ENCODE peak calls at places on chromosomes 13 and 19, in seven cellular contexts. I is psoas muscle, Y is IMR-90, D is breast epithelium, M is transverse colon, F is astrocyte, T is tibial nerve. P is an unnamed sample.

GRCh38 chr13:22028831-22029230 is 358.0 kb downstream of the FGF9 start:
- DNase-seq in I (no peak), Y (no peak), D (no peak), M (no peak), F (no peak), T (no peak), P (no peak)

GRCh38 chr19:23906835-23907234 is 7.9 kb upstream of the ZNF726 start:
- DNase-seq in I (no peak), Y (no peak), D (no peak), M (no peak), F (no peak), T (no peak), P (no peak)

GRCh38 chr13:110254151-110254679 is 52.7 kb downstream of the COL4A1 start:
- DNase-seq in I (no peak), Y (peak; percentile 46), D (no peak), M (no peak), F (no peak), T (no peak), P (no peak)

GRCh38 chr19:42269518-42270345 is 680 bp downstream of the CIC start:
- DNase-seq in I (peak; percentile 56), Y (no peak), D (no peak), M (no peak), F (no peak), T (no peak), P (no peak)

GRCh38 chr13:108895220-108895704 is 265.9 kb downstream of the MYO16 start:
- DNase-seq in I (no peak), Y (peak; percentile 69), D (no peak), M (no peak), F (peak; percentile 18), T (peak; percentile 56), P (no peak)

GRCh38 chr13:65914707-65915106 is 1315.4 kb downstream of the PCDH9 start:
- DNase-seq in I (no peak), Y (peak; percentile 72), D (no peak), M (no peak), F (peak; percentile 58), T (no peak), P (no peak)

GRCh38 chr13:80441968-80442367 is 101.0 kb upstream of the SPRY2 start:
- DNase-seq in I (no peak), Y (no peak), D (no peak), M (no peak), F (no peak), T (no peak), P (no peak)

GRCh38 chr19:39166571-39167391 is 30.0 kb upstream of the NCCRP1 start:
- DNase-seq in I (no peak), Y (no peak), D (peak; percentile 96), M (peak; percentile 88), F (no peak), T (peak; percentile 35), P (peak; percentile 94)

GRCh38 chr13:67013709-67014108 is 216.4 kb downstream of the PCDH9 start:
- DNase-seq in I (no peak), Y (no peak), D (no peak), M (no peak), F (no peak), T (no peak), P (no peak)

GRCh38 chr13:110163020-110163658 is 143.8 kb downstream of the COL4A1 start:
- DNase-seq in I (no peak), Y (no peak), D (no peak), M (no peak), F (no peak), T (no peak), P (no peak)

GRCh38 chr19:38695319-38695683 is 47.9 kb downstream of the ACTN4 start:
- DNase-seq in I (no peak), Y (no peak), D (no peak), M (no peak), F (no peak), T (no peak), P (no peak)

GRCh38 chr13:112779856-112780604 is 90.2 kb downstream of the ATP11A start:
- DNase-seq in I (no peak), Y (peak; percentile 52), D (no peak), M (no peak), F (peak; percentile 27), T (no peak), P (no peak)

GRCh38 chr19:5338661-5339469 is 1.7 kb downstream of the PTPRS start:
- DNase-seq in I (no peak), Y (no peak), D (no peak), M (no peak), F (no peak), T (no peak), P (no peak)

GRCh38 chr13:75785130-75785529 is 149.0 kb downstream of the LMO7 start:
- DNase-seq in I (no peak), Y (peak; percentile 54), D (no peak), M (no peak), F (peak; percentile 32), T (no peak), P (no peak)

GRCh38 chr19:37991841-37992248 is 84.8 kb downstream of the SIPA1L3 start:
- DNase-seq in I (no peak), Y (no peak), D (no peak), M (no peak), F (no peak), T (no peak), P (peak; percentile 34)

GRCh38 chr19:40150170-40150569 is 41.1 kb upstream of the MAP3K10 start:
- DNase-seq in I (no peak), Y (peak; percentile 15), D (no peak), M (no peak), F (no peak), T (no peak), P (no peak)

GRCh38 chr13:32330438-32330837 is 15.1 kb downstream of the BRCA2 start:
- DNase-seq in I (no peak), Y (peak; percentile 71), D (no peak), M (no peak), F (peak; percentile 29), T (no peak), P (no peak)

GRCh38 chr13:38763446-38764381 is 76.8 kb downstream of the FREM2 start:
- DNase-seq in I (no peak), Y (peak; percentile 33), D (no peak), M (no peak), F (peak; percentile 29), T (no peak), P (peak; percentile 54)

GRCh38 chr13:83895994-83896580 is 13.8 kb upstream of the SLITRK1 start:
- DNase-seq in I (no peak), Y (peak; percentile 6), D (no peak), M (no peak), F (peak; percentile 67), T (no peak), P (no peak)

GRCh38 chr13:78958019-78958418 is 299.1 kb upstream of the OBI1 start:
- DNase-seq in I (no peak), Y (no peak), D (no peak), M (no peak), F (no peak), T (no peak), P (no peak)
- H3K4me1 ChIP-seq in I (no peaks in the 10 kb centered on the region), Y (no peaks in the 10 kb centered on the region), D (no peaks in the 10 kb centered on the region), M (no peaks in the 10 kb centered on the region), F (no peaks in the 10 kb centered on the region), T (no peaks in the 10 kb centered on the region), P (no peaks in the 10 kb centered on the region)

DNA sequence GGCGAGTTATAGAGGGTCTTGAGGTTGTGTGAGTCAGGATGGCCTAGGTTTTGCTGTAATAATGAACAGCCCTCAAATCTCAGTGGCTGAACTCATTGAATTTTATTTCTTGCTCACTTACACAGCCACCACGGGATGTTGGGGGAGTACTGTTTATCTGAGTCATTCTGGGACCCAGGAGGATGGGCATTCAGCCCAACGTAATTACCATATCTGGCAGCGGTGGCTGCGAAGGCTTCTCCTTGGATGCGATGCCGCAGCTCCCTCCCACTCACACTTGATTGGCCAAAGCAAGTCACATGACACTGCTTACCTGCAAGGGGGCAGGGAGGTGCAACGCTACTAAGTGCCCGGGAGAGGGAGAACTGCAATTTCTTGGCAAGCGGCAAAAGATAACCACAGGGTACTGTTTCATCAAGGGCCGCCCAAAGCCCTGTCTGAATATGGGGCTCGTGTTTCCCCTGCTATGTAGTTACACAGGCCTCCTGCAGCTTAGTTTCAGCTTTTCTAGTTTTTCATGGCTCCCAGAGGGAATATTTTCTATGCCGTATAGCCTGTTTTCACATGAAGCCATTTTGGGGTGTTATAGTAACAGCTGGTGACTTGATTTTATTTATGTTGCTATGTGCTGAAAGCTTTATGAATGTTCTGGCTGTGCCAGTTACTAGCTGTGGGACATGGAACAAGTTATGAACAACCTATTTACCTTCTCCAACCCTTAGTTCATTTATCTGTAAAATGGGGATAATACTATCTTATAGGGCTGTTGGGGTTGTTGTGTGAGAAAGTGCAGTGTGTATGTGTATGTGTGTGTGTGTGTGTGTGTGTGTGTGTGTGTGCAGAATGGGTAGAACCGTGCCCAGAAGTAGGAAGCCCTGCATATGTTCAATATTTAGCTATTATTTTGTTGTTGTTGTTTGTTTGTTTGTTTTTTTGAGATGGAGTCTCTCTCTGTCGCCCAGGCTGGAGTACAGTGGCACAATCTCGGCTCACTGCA is 20.1 kb downstream of the ZSWIM9 start:
- DNase-seq in I (no peak), Y (peak; percentile 82), D (no peak), M (peak; percentile 26), F (peak; percentile 94), T (no peak), P (peak; percentile 57)
- TF ChIP-seq CTCF in I (no peak), Y (peak; percentile 3), D (peak; percentile 35), M (no peak), F (peak; percentile 20), T (no peak), P (no peak)

DNA sequence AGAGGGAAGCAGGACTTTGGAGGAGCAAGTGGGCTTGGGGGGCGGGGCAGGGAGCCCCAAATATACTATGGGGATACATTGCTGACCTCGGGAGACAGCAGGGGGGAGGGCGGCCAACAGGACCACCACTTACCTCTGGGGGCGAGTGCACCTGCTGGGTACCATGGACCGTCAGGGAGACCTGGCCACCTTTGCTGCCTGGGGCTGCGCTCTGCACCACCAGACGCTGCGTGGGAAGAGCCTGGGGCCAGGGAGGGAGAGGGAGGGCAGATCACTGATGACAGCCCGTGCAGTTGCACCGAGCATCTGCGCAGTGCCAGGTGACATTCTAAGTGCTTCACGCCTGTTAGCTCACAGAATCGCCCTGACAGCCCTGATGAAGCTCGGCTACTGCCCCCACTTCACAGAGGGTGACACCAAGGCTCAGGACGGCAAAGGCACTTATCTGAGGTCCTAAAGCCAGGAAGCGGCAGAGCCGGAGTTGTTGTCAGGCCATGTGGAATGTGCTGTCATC is 24.1 kb downstream of the RFX1 start:
- DNase-seq in I (no peak), Y (no peak), D (no peak), M (no peak), F (no peak), T (no peak), P (no peak)
- H3K4me1 ChIP-seq in I (peaks cover 29% of the 10 kb centered on the region), Y (peaks cover 8% of the 10 kb centered on the region), D (peaks cover 7% of the 10 kb centered on the region), M (peaks cover 29% of the 10 kb centered on the region), F (peaks cover 9% of the 10 kb centered on the region), T (no peaks in the 10 kb centered on the region), P (peaks cover 34% of the 10 kb centered on the region)

GRCh38 chr19:1650627-1651009 is 1.8 kb downstream of the TCF3 start:
- DNase-seq in I (no peak), Y (peak; percentile 7), D (no peak), M (no peak), F (no peak), T (no peak), P (no peak)

GRCh38 chr19:1648156-1648925 is 4.1 kb downstream of the TCF3 start:
- DNase-seq in I (no peak), Y (no peak), D (no peak), M (peak; percentile 61), F (no peak), T (no peak), P (peak; percentile 63)

GRCh38 chr19:1647664-1648155 is 4.7 kb downstream of the TCF3 start:
- DNase-seq in I (no peak), Y (no peak), D (no peak), M (no peak), F (no peak), T (no peak), P (no peak)

GRCh38 chr19:1649706-1650626 is 2.4 kb downstream of the TCF3 start:
- DNase-seq in I (no peak), Y (no peak), D (no peak), M (no peak), F (no peak), T (no peak), P (no peak)

GRCh38 chr19:1648926-1649541 is 3.4 kb downstream of the TCF3 start:
- DNase-seq in I (no peak), Y (no peak), D (no peak), M (peak; percentile 50), F (no peak), T (no peak), P (peak; percentile 69)
- TF ChIP-seq CTCF in I (no peak), Y (no peak), D (no peak), M (no peak), F (no peak), T (no peak), P (no peak)

P was measured in thyroid gland.